ENCODE peak calls at places on chromosomes 4 and X, in ten cellular contexts. C is AG20443; W is nucleus accumbens; Q is right cardiac atrium; L is stimulated activated CD8-positive, alpha-beta memory T cell treated with anti-CD3 and anti-CD28 coated beads, Interleukin-4, amount 100 ng/mL, for 1 hour; D is glomerular endothelial cell; T is RKO; S is progenitor cell of endocrine pancreas; K is activated CD4-positive, alpha-beta T cell treated with anti-CD3 and anti-CD28 coated beads, Interleukin-2, amount 50 U/mL, for 24 hours; U is NAMALWA. P is an unnamed sample.

GRCh38 chr4:154231796-154232478 is 259.7 kb downstream of the DCHS2 start:
- DNase-seq in C (peak; percentile 30), Q (no peak), U (no peak), L (no peak), W (no peak), K (no peak), D (no peak), T (no peak), S (no peak), P (no peak)

GRCh38 chrX:95629737-95630136 is 1054.9 kb upstream of the DIAPH2 start:
- DNase-seq in W (no peak), Q (no peak), U (peak; percentile 1), L (no peak), S (no peak), T (no peak), D (no peak), C (no peak), K (no peak), P (no peak)

GRCh38 chr4:113013746-113014145 is 35.7 kb upstream of the ANK2 start:
- DNase-seq in T (no peak), C (peak; percentile 7), K (no peak), U (no peak), W (no peak), Q (no peak), L (no peak), D (no peak), S (no peak), P (no peak)

GRCh38 chr4:15420642-15421041 is 7.2 kb upstream of the C1QTNF7 start:
- DNase-seq in S (no peak), L (no peak), T (no peak), D (no peak), C (peak; percentile 57), W (no peak), Q (no peak), K (no peak), U (no peak), P (peak; percentile 53)

GRCh38 chr4:152118108-152118507 is 357.3 kb upstream of the GATB start:
- DNase-seq in L (no peak), W (no peak), K (no peak), C (no peak), S (no peak), Q (no peak), D (no peak), U (no peak), T (no peak), P (no peak)

GRCh38 chr4:153748378-153748777 is 11.4 kb downstream of the RNF175 start:
- DNase-seq in L (no peak), D (no peak), Q (no peak), U (no peak), C (peak; percentile 86), K (no peak), T (no peak), S (no peak), W (no peak), P (peak; percentile 88)

GRCh38 chrX:75155454-75155829 is 641 bp downstream of the ABCB7 start:
- DNase-seq in W (no peak), U (peak; percentile 44), L (no peak), C (peak; percentile 5), K (no peak), D (no peak), Q (no peak), T (peak; percentile 46), S (no peak), P (no peak)

GRCh38 chr4:80767944-80768343 is 262.6 kb upstream of the BMP3 start:
- DNase-seq in W (no peak), K (no peak), L (no peak), S (no peak), U (no peak), T (peak; percentile 6), D (no peak), C (no peak), Q (no peak), P (no peak)

GRCh38 chrX:107324493-107325310 is 118.3 kb downstream of the DNAAF6 start:
- DNase-seq in D (no peak), U (peak; percentile 3), W (no peak), L (no peak), K (no peak), Q (peak; percentile 75), C (peak; percentile 32), T (peak; percentile 10), S (peak; percentile 80), P (peak; percentile 77)

GRCh38 chr4:23856630-23857029 is 33.2 kb downstream of the PPARGC1A start:
- DNase-seq in T (no peak), S (no peak), W (no peak), U (no peak), D (no peak), Q (peak; percentile 70), C (no peak), L (no peak), K (no peak), P (no peak)

GRCh38 chrX:102899940-102900916 is 36.8 kb upstream of the RAB40AL start:
- DNase-seq in T (peak; percentile 68), K (peak; percentile 41), U (peak; percentile 80), C (peak; percentile 36), W (peak; percentile 9), L (peak; percentile 45), D (peak; percentile 42), Q (peak; percentile 63), S (peak; percentile 43), P (peak; percentile 63)

GRCh38 chr4:152663203-152664066 is 16.4 kb downstream of the TMEM154 start:
- DNase-seq in L (no peak), W (no peak), K (no peak), U (peak; percentile 86), D (no peak), Q (no peak), C (no peak), T (no peak), S (no peak), P (no peak)

GRCh38 chr4:96016615-96017299 is 176.9 kb downstream of the PDHA2 start:
- DNase-seq in U (no peak), S (no peak), K (no peak), L (no peak), Q (no peak), W (no peak), C (no peak), D (no peak), T (peak; percentile 44), P (no peak)

GRCh38 chrX:101029665-101030064 is 22.2 kb downstream of the TRMT2B start:
- DNase-seq in D (no peak), C (no peak), U (no peak), K (no peak), W (no peak), T (no peak), L (no peak), Q (no peak), S (no peak), P (no peak)

GRCh38 chrX:18194688-18195087 is 26.0 kb downstream of the BEND2 start:
- DNase-seq in D (no peak), Q (no peak), C (no peak), S (no peak), W (no peak), T (no peak), K (no peak), U (no peak), L (no peak), P (no peak)

GRCh38 chrX:150649096-150649870 is 43.9 kb upstream of the MTMR1 start:
- DNase-seq in S (no peak), C (peak; percentile 7), K (no peak), D (peak; percentile 45), W (no peak), T (no peak), L (no peak), U (no peak), Q (no peak), P (peak; percentile 25)

GRCh38 chrX:85698921-85699320 is 319.5 kb upstream of the POF1B start:
- DNase-seq in W (no peak), D (no peak), S (no peak), K (no peak), T (no peak), L (no peak), Q (no peak), C (no peak), U (no peak), P (no peak)

GRCh38 chrX:50198348-50198747 is 2.5 kb downstream of the AKAP4 start:
- DNase-seq in S (no peak), T (no peak), L (no peak), D (no peak), C (no peak), U (no peak), K (no peak), W (no peak), Q (no peak), P (no peak)

GRCh38 chr4:38964942-38965775 is 67.0 kb downstream of the TMEM156 start:
- DNase-seq in W (no peak), L (no peak), U (no peak), T (no peak), K (no peak), S (no peak), Q (no peak), D (no peak), C (no peak), P (no peak)

GRCh38 chr4:137180349-137180748 is 351.9 kb downstream of the PCDH18 start:
- DNase-seq in W (no peak), K (no peak), D (no peak), Q (no peak), U (peak; percentile 12), S (no peak), T (no peak), C (no peak), L (no peak), P (no peak)

P was measured in osteoblast.